ENCODE peak calls at places on chromosomes 13 and 19, in five cellular contexts. P, N, C, Y and J are unnamed samples.

GRCh38 chr13:113001251-113002140 is 32.5 kb downstream of the MCF2L start:
- DNase-seq in C (peak; percentile 17), P (peak; percentile 41), Y (no peak), N (no peak), J (no peak)

GRCh38 chr13:62453761-62454160 is 1038.1 kb upstream of the PCDH20 start:
- DNase-seq in C (no peak), Y (no peak), P (no peak), N (no peak), J (no peak)

GRCh38 chr19:45149129-45149528 is 11.7 kb downstream of the NKPD1 start:
- DNase-seq in C (no peak), P (no peak), Y (no peak), N (no peak), J (no peak)

GRCh38 chr19:1394252-1395193 is 6.8 kb downstream of the GAMT start:
- DNase-seq in N (no peak), C (no peak), Y (no peak), P (no peak), J (no peak)

GRCh38 chr13:20127563-20128458 is 33.0 kb downstream of the GJA3 start:
- DNase-seq in N (no peak), Y (peak; percentile 35), C (peak; percentile 66), P (peak; percentile 77), J (peak; percentile 30)

GRCh38 chr13:77185721-77186120 is 141.2 kb downstream of the MYCBP2 start:
- DNase-seq in Y (no peak), C (no peak), N (no peak), P (no peak), J (no peak)

GRCh38 chr13:73187106-73187505 is 128.3 kb downstream of the KLF5 start:
- DNase-seq in Y (no peak), N (no peak), P (no peak), C (no peak), J (peak; percentile 23)

GRCh38 chr13:75636339-75637095 is 387 bp downstream of the LMO7 start:
- DNase-seq in C (peak; percentile 51), P (peak; percentile 25), N (no peak), Y (peak; percentile 47), J (peak; percentile 51)

GRCh38 chr13:105937451-105937850 is 598.0 kb downstream of the EFNB2 start:
- DNase-seq in C (no peak), Y (no peak), P (no peak), N (no peak), J (no peak)

GRCh38 chr13:104816716-104817115 is 1718.7 kb downstream of the EFNB2 start:
- DNase-seq in Y (no peak), C (peak; percentile 21), P (no peak), N (no peak), J (no peak)

DNA sequence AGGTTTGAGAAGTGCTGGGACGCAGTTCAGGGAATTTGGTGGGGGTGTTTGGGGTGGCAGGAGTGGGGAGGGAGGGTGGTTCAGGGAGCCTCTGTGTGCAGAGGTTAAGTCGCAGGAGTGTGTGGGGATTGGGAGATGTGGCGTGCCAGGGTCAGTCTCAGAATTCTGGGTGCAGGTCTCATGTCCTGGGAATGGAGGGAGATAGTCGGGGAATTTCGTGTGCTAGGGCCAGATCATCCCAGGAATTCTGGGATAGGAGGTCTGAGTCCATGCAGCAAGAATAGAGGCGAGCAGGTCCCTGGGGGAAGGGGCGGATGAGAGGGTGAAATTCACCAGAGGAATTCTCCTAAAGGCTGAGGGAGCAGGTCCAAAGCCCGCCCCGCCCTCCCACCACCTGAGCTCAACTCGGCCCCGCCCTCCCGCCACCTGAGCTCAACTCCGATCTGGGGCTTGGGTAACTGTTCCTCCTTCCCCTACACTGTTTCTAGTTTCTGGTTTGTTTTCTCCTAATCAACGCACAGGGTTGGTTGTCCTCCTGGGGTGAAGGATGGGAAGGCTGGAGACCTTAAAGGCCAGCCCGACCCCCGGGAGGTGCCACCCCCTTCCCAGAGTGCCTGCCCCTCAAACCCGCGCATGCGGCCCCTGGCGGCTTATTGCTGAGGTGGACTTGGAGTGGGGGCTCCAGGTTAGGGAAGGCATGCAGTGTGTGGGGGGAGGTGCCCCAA is 15.2 kb downstream of the KCNC3 start:
- DNase-seq in N (no peak), Y (no peak), C (no peak), P (no peak), J (no peak)
- H3K4me3 ChIP-seq in N (no peak overlapping the region), Y (no peak overlapping the region), C (no peak overlapping the region), P (no peak overlapping the region), J (no peak overlapping the region)

GRCh38 chr19:35153701-35154534 is 617 bp upstream of the FXYD5 start:
- DNase-seq in C (peak; percentile 33), N (no peak), P (peak; percentile 56), Y (peak; percentile 78), J (no peak)
- TF ChIP-seq CTCF in C (peak; percentile 61), N (peak; percentile 83), P (peak; percentile 40), Y (peak; percentile 65), J (peak; percentile 75)

GRCh38 chr19:7088999-7089398 is 19.5 kb downstream of the ZNF557 start:
- DNase-seq in C (no peak), N (no peak), Y (no peak), P (no peak), J (no peak)

GRCh38 chr19:7078007-7078406 is 8.5 kb downstream of the ZNF557 start:
- DNase-seq in P (no peak), Y (no peak), C (no peak), N (no peak), J (no peak)

DNA sequence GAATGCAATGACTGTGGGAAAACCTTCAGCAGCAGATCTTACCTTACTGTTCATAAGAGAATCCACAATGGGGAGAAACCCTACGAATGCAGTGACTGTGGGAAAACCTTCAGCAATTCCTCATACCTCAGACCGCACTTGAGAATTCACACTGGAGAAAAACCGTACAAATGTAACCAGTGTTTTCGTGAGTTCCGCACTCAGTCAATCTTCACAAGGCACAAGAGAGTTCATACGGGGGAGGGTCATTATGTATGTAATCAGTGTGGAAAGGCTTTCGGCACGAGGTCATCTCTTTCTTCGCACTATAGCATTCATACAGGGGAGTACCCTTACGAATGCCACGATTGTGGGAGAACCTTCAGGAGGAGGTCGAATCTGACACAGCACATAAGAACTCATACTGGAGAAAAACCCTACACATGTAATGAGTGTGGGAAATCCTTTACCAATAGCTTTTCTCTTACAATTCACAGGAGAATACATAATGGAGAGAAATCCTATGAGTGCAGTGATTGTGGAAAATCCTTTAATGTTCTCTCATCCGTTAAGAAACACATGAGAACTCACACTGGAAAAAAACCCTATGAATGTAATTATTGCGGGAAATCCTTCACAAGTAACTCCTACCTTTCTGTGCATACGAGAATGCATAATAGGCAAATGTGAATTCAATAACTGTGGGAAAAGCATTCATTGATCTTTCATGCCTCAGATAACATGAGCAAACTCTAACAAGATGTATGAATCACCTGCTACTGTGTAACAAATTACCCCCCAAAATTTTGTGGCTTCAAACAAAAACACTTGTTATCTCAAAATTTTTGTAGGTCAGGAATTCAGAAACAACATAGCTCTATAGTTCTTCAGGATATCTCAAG is 13.8 kb downstream of the ZNF557 start:
- DNase-seq in N (no peak), C (peak; percentile 39), P (no peak), Y (no peak), J (peak; percentile 35)
- H3K4me3 ChIP-seq in N (no peak overlapping the region), C (no peak overlapping the region), P (no peak overlapping the region), Y (peak overlapping the region; percentile 0), J (no peak overlapping the region)

DNA sequence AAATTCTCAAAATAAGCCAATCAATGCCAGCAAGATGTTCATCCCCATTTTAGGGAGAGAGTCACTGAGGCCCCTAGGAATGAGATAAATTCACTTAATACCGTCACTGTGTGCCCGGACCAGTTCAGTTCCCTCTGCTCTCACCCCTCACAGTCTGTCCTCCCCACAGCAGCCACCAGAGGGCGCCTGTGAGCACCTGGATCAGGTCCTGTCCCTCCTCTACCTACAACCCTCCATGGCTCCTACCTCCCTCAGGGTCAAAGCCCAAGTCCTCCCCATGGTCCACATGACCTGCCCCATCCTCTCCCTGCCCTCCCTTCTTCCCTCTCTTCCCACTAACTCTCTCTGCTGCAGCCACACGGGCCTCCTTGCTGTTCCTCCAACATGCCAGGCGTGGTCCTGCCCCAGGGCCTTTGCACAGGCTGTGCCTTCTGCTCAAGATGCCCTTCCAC is 42.0 kb upstream of the NFIC start:
- DNase-seq in Y (peak; percentile 76), N (peak; percentile 39), C (no peak), P (peak; percentile 78), J (peak; percentile 23)
- TF ChIP-seq CTCF in Y (peak; percentile 62), N (peak; percentile 89), C (peak; percentile 82), P (peak; percentile 72), J (peak; percentile 75)

GRCh38 chr13:48505597-48506091 is 27.2 kb downstream of the RCBTB2 start:
- DNase-seq in N (no peak), P (peak; percentile 41), C (no peak), Y (peak; percentile 54), J (no peak)
- H3K4me3 ChIP-seq in N (no peak overlapping the region), P (no peak overlapping the region), C (no peak overlapping the region), Y (no peak overlapping the region), J (no peak overlapping the region)

DNA sequence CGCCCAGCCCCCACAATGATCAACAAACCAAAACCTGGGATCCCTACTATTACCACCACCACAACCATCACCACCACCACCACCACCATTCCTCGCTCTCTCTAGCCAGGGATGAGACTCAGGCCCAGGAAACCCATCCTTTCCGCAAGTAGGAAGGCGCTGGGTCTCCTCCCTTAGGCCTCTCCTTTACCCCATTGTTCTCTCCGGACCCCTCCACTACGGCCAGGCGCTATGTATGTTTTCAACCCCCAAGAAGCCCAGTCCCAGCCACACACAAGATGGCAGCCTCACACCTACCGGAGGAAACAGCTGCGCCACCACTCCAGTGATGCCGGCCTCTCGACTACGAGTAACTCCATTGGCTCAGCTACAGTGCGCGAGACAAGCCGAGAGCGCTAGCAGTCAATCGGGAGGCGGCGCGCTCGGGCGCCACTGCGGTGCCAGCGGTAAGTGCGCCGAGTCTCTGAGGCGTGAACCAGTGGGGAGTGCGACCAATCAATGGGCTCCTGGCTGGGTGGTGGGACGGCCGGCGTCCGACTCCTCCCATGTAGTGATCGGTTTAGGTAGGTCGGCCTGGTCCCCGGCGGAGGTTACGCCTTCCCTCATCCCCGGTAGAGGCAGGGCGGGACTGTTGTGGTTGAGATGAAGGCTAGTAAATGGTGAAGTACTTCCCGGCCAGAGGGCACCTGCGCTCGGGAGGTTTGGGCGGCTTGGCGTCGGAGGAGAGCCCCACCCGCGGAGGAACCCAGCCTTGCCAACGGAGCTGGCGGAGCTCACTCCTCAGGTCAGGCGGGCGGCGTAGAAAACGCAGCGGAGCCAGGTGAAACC is at the start of the genes CAB39L and SETDB2:
- DNase-seq in N (peak; percentile 93), P (peak; percentile 99), C (peak; percentile 99), Y (peak; percentile 99), J (peak; percentile 98)
- TF ChIP-seq CTCF in N (peak; percentile 41), P (peak; percentile 65), C (peak; percentile 46), Y (no peak), J (peak; percentile 48)

DNA sequence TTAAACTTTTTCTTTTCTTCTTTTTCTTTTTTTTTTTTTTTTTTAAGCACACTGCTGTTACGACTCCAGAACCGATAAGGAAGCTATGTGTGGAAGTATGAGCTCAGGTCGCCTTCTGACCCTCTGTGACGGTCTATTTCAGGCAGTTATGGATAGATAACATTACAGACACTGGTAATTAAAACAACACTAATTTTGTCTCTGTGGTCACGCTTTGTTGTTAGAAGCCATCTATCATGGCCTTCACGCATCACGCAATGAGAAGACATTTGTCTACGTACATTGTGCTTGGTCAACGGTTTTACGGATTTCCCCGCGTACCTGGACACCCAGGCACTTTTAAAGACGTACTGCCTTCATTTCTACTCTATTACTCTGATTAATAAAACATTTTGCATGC is 306.0 kb upstream of the ZNF507 start:
- DNase-seq in C (no peak), Y (no peak), N (no peak), P (no peak), J (no peak)
- H3K4me3 ChIP-seq in C (no peak overlapping the region), Y (no peak overlapping the region), N (no peak overlapping the region), P (no peak overlapping the region), J (no peak overlapping the region)